ENCODE peak calls at places on chromosomes 6 and 20, in nine cellular contexts. Q, Y, R, P, J, O, L, H and F are unnamed samples.

GRCh38 chr6:867378-867777 is 174.4 kb upstream of the EXOC2 start:
- DNase-seq in H (no peak), P (no peak), J (no peak), L (no peak), Y (no peak), O (no peak), R (no peak), Q (no peak), F (no peak)

GRCh38 chr6:138371720-138372119 is 6.0 kb upstream of the SMIM28 start:
- DNase-seq in P (no peak), J (no peak), Y (no peak), O (no peak), R (no peak), H (no peak), L (no peak), Q (no peak), F (no peak)

GRCh38 chr6:148211777-148212324 is 130.8 kb upstream of the SASH1 start:
- DNase-seq in Y (no peak), R (no peak), O (no peak), Q (no peak), H (no peak), J (no peak), L (no peak), P (peak; percentile 6), F (no peak)

GRCh38 chr6:132820629-132821381 is 6.4 kb downstream of the RPS12 start:
- DNase-seq in J (no peak), R (no peak), O (no peak), Y (no peak), P (no peak), L (no peak), H (no peak), Q (peak; percentile 23), F (peak; percentile 42)

GRCh38 chr20:54025166-54025835 is 45.1 kb downstream of the BCAS1 start:
- DNase-seq in H (no peak), P (no peak), Q (peak; percentile 11), J (peak; percentile 50), R (no peak), Y (no peak), O (no peak), L (no peak), F (no peak)

GRCh38 chr20:32333181-32333987 is 24.7 kb upstream of the ASXL1 start:
- DNase-seq in R (no peak), H (no peak), L (no peak), J (no peak), P (no peak), O (no peak), Q (no peak), Y (no peak), F (peak; percentile 88)

GRCh38 chr20:13302647-13303425 is 81.8 kb downstream of the ISM1 start:
- DNase-seq in Y (no peak), R (peak; percentile 54), J (peak; percentile 70), H (no peak), O (no peak), Q (peak; percentile 64), L (peak; percentile 43), P (no peak), F (peak; percentile 51)

GRCh38 chr6:134379086-134379485 is 61.2 kb upstream of the SGK1 start:
- DNase-seq in Q (peak; percentile 86), O (no peak), J (peak; percentile 15), Y (no peak), P (no peak), H (no peak), L (no peak), R (no peak), F (peak; percentile 83)

GRCh38 chr6:6908116-6908515 is 199.6 kb upstream of the RREB1 start:
- DNase-seq in H (no peak), O (no peak), R (no peak), P (no peak), L (no peak), Y (no peak), J (no peak), Q (no peak), F (no peak)

GRCh38 chr6:48994811-48995210 is 468.2 kb downstream of the MMUT start:
- DNase-seq in J (no peak), H (no peak), P (no peak), Y (no peak), R (peak; percentile 7), O (no peak), Q (peak; percentile 26), L (no peak), F (peak; percentile 28)

GRCh38 chr6:144737998-144738397 is 452.9 kb downstream of the UTRN start:
- DNase-seq in H (no peak), Q (no peak), P (no peak), L (no peak), O (no peak), J (no peak), R (no peak), Y (no peak), F (no peak)

GRCh38 chr6:110085285-110085684 is 94.2 kb downstream of the WASF1 start:
- DNase-seq in L (no peak), P (no peak), R (no peak), Y (no peak), O (no peak), H (no peak), J (no peak), Q (no peak), F (no peak)

GRCh38 chr20:1463971-1464570 is 2.6 kb downstream of the NSFL1C start:
- DNase-seq in H (no peak), Y (no peak), P (no peak), R (no peak), O (no peak), Q (no peak), L (no peak), J (no peak), F (no peak)

GRCh38 chr20:37451616-37452015 is 69.4 kb upstream of the NNAT start:
- DNase-seq in J (no peak), R (no peak), L (no peak), P (no peak), Y (no peak), H (no peak), O (no peak), Q (no peak), F (no peak)

GRCh38 chr6:126914172-126914571 is 204.3 kb upstream of the RSPO3 start:
- DNase-seq in Y (no peak), Q (no peak), J (no peak), O (no peak), R (no peak), L (no peak), H (no peak), P (no peak), F (no peak)

GRCh38 chr6:130713144-130713543 is 114.1 kb upstream of the SMLR1 start:
- DNase-seq in J (peak; percentile 60), H (no peak), Y (no peak), O (no peak), P (no peak), Q (peak; percentile 94), R (peak; percentile 39), L (no peak), F (no peak)

GRCh38 chr20:44566811-44567210 is 15.6 kb upstream of the PKIG start:
- DNase-seq in P (no peak), R (no peak), L (no peak), Q (no peak), J (no peak), O (no peak), H (no peak), Y (no peak), F (no peak)

GRCh38 chr6:109790131-109790530 is 99.0 kb downstream of the FIG4 start:
- DNase-seq in H (no peak), L (no peak), O (no peak), P (no peak), Y (no peak), Q (peak; percentile 42), R (no peak), J (no peak), F (no peak)

GRCh38 chr6:98532004-98532403 is 302.4 kb upstream of the POU3F2 start:
- DNase-seq in O (no peak), R (no peak), J (no peak), H (no peak), Y (no peak), L (no peak), P (no peak), Q (peak; percentile 16), F (no peak)

GRCh38 chr20:41853803-41854202 is 235.6 kb upstream of the CHD6 start:
- DNase-seq in R (no peak), O (no peak), P (no peak), J (no peak), Q (no peak), L (no peak), H (no peak), Y (no peak), F (no peak)

GRCh38 chr6:159966981-159967380 is 1.9 kb upstream of the IGF2R start:
- DNase-seq in Q (no peak), Y (no peak), H (no peak), P (no peak), J (no peak), L (no peak), O (no peak), R (no peak), F (no peak)

GRCh38 chr20:49656304-49656703 is 57.4 kb downstream of the B4GALT5 start:
- DNase-seq in J (no peak), P (no peak), O (no peak), L (no peak), H (no peak), R (no peak), Q (no peak), Y (no peak), F (no peak)

GRCh38 chr20:64037498-64038213 is 1.7 kb downstream of the C20orf204 start:
- DNase-seq in Q (peak; percentile 48), P (peak; percentile 85), O (no peak), R (no peak), H (no peak), J (peak; percentile 88), L (no peak), Y (no peak), F (peak; percentile 80)
- H3K4me3 ChIP-seq in Q (peak overlapping the region; percentile 79), P (peak overlapping the region; percentile 58), O (peak overlapping the region; percentile 76), R (no peak overlapping the region), H (peak overlapping the region; percentile 54), J (peak overlapping the region; percentile 58), L (no peak overlapping the region), Y (peak overlapping the region; percentile 69), F (peak overlapping the region; percentile 70)

GRCh38 chr6:169700296-169700695 is 1.5 kb downstream of the WDR27 start:
- DNase-seq in Q (peak; percentile 38), Y (no peak), O (no peak), P (no peak), L (no peak), R (peak; percentile 15), H (no peak), J (peak; percentile 27), F (no peak)
- H3K4me3 ChIP-seq in Q (peak overlapping the region; percentile 92), Y (no peak overlapping the region), O (no peak overlapping the region), P (no peak overlapping the region), L (no peak overlapping the region), R (peak overlapping the region; percentile 92), H (no peak overlapping the region), J (no peak overlapping the region), F (no peak overlapping the region)

GRCh38 chr6:119079288-119079809 is 885 bp upstream of the FAM184A start:
- DNase-seq in L (no peak), P (no peak), H (no peak), O (no peak), R (peak; percentile 26), Y (no peak), Q (no peak), J (no peak), F (no peak)
- H3K4me3 ChIP-seq in L (peak overlapping the region; percentile 57), P (peak overlapping the region; percentile 84), H (peak overlapping the region; percentile 58), O (peak overlapping the region; percentile 58), R (peak overlapping the region; percentile 50), Y (peak overlapping the region; percentile 84), Q (peak overlapping the region; percentile 69), J (peak overlapping the region; percentile 62), F (peak overlapping the region; percentile 61)

DNA sequence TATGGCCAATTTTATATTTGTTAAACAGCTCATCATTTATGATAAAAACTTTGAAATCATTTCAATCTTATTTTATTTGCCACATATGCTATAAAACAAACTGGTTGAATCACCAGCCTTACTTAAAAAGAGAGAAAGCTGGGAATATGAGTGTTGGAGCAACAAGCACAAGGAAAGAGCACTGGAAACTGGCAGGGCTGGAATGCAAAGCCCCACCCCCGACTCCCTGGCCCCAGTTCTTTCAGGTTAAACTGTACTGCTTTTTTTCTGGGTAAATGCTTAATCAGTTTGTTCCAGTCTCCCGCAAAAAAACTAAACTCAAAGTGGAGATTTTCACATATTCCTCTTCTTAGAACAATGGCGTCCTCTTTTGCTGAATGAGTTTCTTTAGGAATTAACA is 433.8 kb upstream of the NOX3 start:
- DNase-seq in R (no peak), O (no peak), J (no peak), Y (no peak), H (no peak), L (no peak), P (no peak), Q (peak; percentile 43), F (no peak)
- H3K4me3 ChIP-seq in R (no peak overlapping the region), O (no peak overlapping the region), J (no peak overlapping the region), Y (no peak overlapping the region), H (no peak overlapping the region), L (no peak overlapping the region), P (no peak overlapping the region), Q (no peak overlapping the region), F (no peak overlapping the region)